ENCODE peak calls at places on chromosomes 5 and 9, in five cellular contexts. O, Y, H, S and W are unnamed samples. For H3K4me1, the result is how much of the 10 kb centered on the place peaks cover.

GRCh38 chr5:38591450-38591849 is 35.0 kb upstream of the LIFR start:
- DNase-seq in Y (no peak), S (no peak), O (no peak), H (no peak), W (no peak)

GRCh38 chr5:128470663-128471062 is 67.4 kb downstream of the FBN2 start:
- DNase-seq in O (no peak), H (no peak), Y (no peak), S (no peak), W (no peak)

GRCh38 chr5:130502702-130503101 is 598.4 kb downstream of the CHSY3 start:
- DNase-seq in S (no peak), H (no peak), O (no peak), Y (no peak), W (no peak)

GRCh38 chr9:136560586-136560985 is 14.7 kb upstream of the NOTCH1 start:
- DNase-seq in O (no peak), H (no peak), Y (no peak), S (no peak), W (no peak)

GRCh38 chr9:110049699-110050450 is 158.1 kb downstream of the C9orf152 start:
- DNase-seq in H (no peak), Y (peak), O (no peak), S (peak), W (peak)

GRCh38 chr5:160174290-160174689 is 55.0 kb upstream of the FABP6 start:
- DNase-seq in S (no peak), H (no peak), Y (no peak), O (no peak), W (no peak)

GRCh38 chr9:24051587-24051986 is 225.5 kb upstream of the ELAVL2 start:
- DNase-seq in S (no peak), H (no peak), Y (no peak), O (no peak), W (no peak)

GRCh38 chr5:148984333-148984732 is 78.5 kb downstream of the SH3TC2 start:
- DNase-seq in O (peak), Y (no peak), H (peak), S (no peak), W (no peak)

GRCh38 chr9:120983259-120983837 is 56.8 kb upstream of the TRAF1 start:
- DNase-seq in O (no peak), Y (no peak), H (no peak), S (no peak), W (no peak)

GRCh38 chr5:107607656-107608368 is 62.9 kb downstream of the EFNA5 start:
- DNase-seq in Y (no peak), O (no peak), S (no peak), H (no peak), W (no peak)

GRCh38 chr5:30749971-30750370 is 443.5 kb upstream of the CDH6 start:
- DNase-seq in H (no peak), O (no peak), S (no peak), Y (no peak), W (no peak)

GRCh38 chr9:134130503-134131375 is 5.1 kb upstream of the WDR5 start:
- DNase-seq in Y (no peak), S (no peak), H (no peak), O (no peak), W (no peak)

GRCh38 chr9:135797507-135798302 is 95.7 kb downstream of the KCNT1 start:
- DNase-seq in O (peak), H (no peak), Y (peak), S (no peak), W (no peak)

GRCh38 chr5:65766159-65766558 is 44.2 kb downstream of the NLN start:
- DNase-seq in H (no peak), Y (no peak), S (no peak), O (no peak), W (no peak)

GRCh38 chr9:136728548-136729123 is 14.1 kb downstream of the LCN10 start:
- DNase-seq in Y (peak), O (peak), S (no peak), H (no peak), W (no peak)

GRCh38 chr5:77636423-77637169 is 1.9 kb downstream of the OTP start:
- DNase-seq in H (no peak), O (no peak), S (no peak), Y (peak), W (no peak)

GRCh38 chr5:68894673-68895072 is 199.1 kb upstream of the SLC30A5 start:
- DNase-seq in H (no peak), Y (no peak), O (no peak), S (no peak), W (no peak)

GRCh38 chr5:33166971-33167370 is 273.8 kb upstream of the TARS1 start:
- DNase-seq in S (no peak), O (no peak), H (no peak), Y (no peak), W (no peak)

GRCh38 chr5:133401731-133402347 is 210.5 kb downstream of the FSTL4 start:
- DNase-seq in Y (no peak), S (peak), O (no peak), H (no peak), W (no peak)

GRCh38 chr5:133405275-133406034 is 206.9 kb downstream of the FSTL4 start:
- DNase-seq in Y (no peak), S (peak), O (no peak), H (no peak), W (no peak)

GRCh38 chr5:133404724-133405123 is 207.6 kb downstream of the FSTL4 start:
- DNase-seq in H (no peak), O (no peak), S (no peak), Y (no peak), W (no peak)

GRCh38 chr5:133402781-133403180 is 209.6 kb downstream of the FSTL4 start:
- DNase-seq in Y (no peak), H (no peak), S (no peak), O (no peak), W (no peak)

DNA sequence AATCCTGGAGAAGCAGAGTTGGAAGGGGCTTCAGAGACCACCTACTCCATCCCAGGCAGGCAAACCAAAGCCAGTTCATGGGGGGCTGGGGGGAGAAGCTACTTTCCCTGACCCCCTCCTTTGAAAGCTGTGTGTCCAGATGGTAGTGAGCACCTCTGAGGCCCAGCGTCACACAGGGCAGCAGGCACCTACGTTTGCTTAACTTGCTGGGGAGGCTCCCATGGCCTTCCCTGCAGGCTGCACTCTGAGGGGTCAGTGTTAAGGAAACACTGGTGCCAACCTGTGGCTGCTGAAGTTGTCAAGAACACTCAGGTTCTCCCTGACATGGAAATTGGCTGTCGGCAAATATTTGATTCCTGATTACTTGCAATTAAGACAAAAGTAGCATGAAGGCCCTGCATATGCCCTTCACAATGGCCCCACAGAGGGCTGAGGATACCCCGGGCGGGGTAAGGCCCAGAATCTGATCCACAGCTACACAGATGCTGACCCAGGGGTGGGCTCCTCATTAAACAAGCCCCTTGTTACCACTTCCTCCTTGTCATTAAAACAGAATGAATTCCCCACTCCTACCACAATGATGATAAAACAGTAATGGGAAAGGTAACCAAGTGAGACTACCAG is 208.5 kb downstream of the FSTL4 start:
- DNase-seq in S (no peak), O (no peak), Y (no peak), H (no peak), W (no peak)
- H3K27ac ChIP-seq in S (no peak), O (no peak), Y (no peak), H (no peak), W (no peak)

GRCh38 chr5:111345731-111346130 is 121.5 kb downstream of the CAMK4 start:
- DNase-seq in O (no peak), S (no peak), Y (no peak), H (no peak), W (no peak)
- TF ChIP-seq POLR2AphosphoS5 in O (no peak), S (no peak), Y (no peak), H (no peak), W (no peak)

DNA sequence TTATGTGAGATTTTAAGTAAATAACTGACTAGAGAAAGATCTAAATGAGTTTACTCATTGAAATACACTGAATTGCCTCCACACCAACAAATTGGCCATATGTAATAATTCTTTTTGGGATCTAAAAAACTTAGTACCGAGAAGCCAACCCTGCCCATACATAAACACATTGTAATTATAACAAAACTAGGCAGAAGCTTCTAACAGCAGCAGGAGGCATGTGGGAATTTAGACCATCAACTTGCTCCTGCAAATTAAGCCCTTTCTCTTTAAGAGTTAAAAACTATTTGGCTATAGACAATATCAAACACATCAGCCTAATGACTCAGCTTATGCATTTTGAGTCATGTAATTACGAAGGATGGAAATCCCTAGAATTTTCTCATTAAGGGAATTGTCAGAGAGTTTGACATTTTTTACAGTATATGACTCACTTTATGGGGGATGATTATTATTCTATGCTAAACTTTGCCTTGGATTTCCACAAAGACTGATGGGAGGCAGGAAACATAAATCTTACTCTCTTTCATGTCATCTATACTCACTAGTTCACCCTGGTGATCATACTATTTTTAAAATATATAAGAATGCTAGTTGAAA is 1.0 kb downstream of the IL7R start:
- DNase-seq in S (no peak), O (peak), H (no peak), Y (no peak), W (no peak)
- H3K4me1 ChIP-seq in S (under half), O (under half), H (under half), Y (under half), W (under half)

GRCh38 chr5:174615986-174616500 is 108.3 kb upstream of the MSX2 start:
- DNase-seq in O (no peak), S (no peak), Y (peak), H (no peak), W (no peak)

GRCh38 chr5:174617910-174618309 is 106.5 kb upstream of the MSX2 start:
- DNase-seq in O (no peak), Y (peak), H (no peak), S (no peak), W (no peak)

GRCh38 chr5:174617285-174617684 is 107.1 kb upstream of the MSX2 start:
- DNase-seq in S (no peak), O (no peak), H (no peak), Y (no peak), W (no peak)

GRCh38 chr5:174612686-174613085 is 111.7 kb upstream of the MSX2 start:
- DNase-seq in Y (no peak), S (no peak), O (no peak), H (no peak), W (no peak)

GRCh38 chr5:174614500-174615135 is 109.8 kb upstream of the MSX2 start:
- DNase-seq in H (no peak), S (no peak), O (no peak), Y (no peak), W (no peak)
- H3K27ac ChIP-seq in H (no peak), S (no peak), O (no peak), Y (no peak), W (no peak)